ENCODE peak calls at places on chromosomes 16 and 17, in five cellular contexts. V, P, H, I and R are unnamed samples.

GRCh38 chr17:68515238-68515637 is 3.0 kb downstream of the PRKAR1A start:
- DNase-seq in P (no peak), H (no peak), V (no peak), I (no peak), R (no peak)

GRCh38 chr17:2883544-2884203 is 87.4 kb downstream of the RAP1GAP2 start:
- DNase-seq in V (no peak), I (peak), H (no peak), P (peak), R (no peak)

GRCh38 chr16:3057181-3058166 is 8.0 kb upstream of the IL32 start:
- DNase-seq in V (no peak), I (no peak), P (no peak), H (no peak), R (no peak)

GRCh38 chr16:86321491-86321890 is 188.8 kb upstream of the FOXF1 start:
- DNase-seq in I (no peak), V (no peak), H (no peak), P (no peak), R (no peak)

GRCh38 chr17:66638707-66639479 is 196.0 kb upstream of the CACNG5 start:
- DNase-seq in H (no peak), P (no peak), I (no peak), V (no peak), R (no peak)

GRCh38 chr17:44004077-44004760 is at the start of gene NAGS:
- DNase-seq in P (no peak), V (no peak), I (no peak), H (no peak), R (peak)

GRCh38 chr17:27396941-27397340 is 59.3 kb upstream of the KSR1 start:
- DNase-seq in H (no peak), P (peak), I (peak), V (no peak), R (no peak)

GRCh38 chr16:69143116-69143515 is 10.7 kb downstream of the UTP4 start:
- DNase-seq in I (peak), V (no peak), P (no peak), H (no peak), R (no peak)

GRCh38 chr16:79543219-79543618 is 57.3 kb downstream of the MAF start:
- DNase-seq in I (no peak), P (no peak), V (no peak), H (no peak), R (no peak)

GRCh38 chr17:13665872-13666635 is 64.3 kb upstream of the HS3ST3A1 start:
- DNase-seq in V (no peak), H (no peak), P (no peak), I (no peak), R (no peak)

GRCh38 chr17:51365090-51365489 is 104.7 kb downstream of the UTP18 start:
- DNase-seq in V (no peak), H (no peak), P (no peak), I (no peak), R (no peak)

GRCh38 chr17:56835259-56835575 is 1.3 kb downstream of the DGKE start:
- DNase-seq in I (no peak), V (no peak), H (no peak), P (peak), R (no peak)

GRCh38 chr17:19424934-19425868 is 14.2 kb downstream of the RNF112 start:
- DNase-seq in P (peak), V (no peak), I (no peak), H (no peak), R (no peak)

GRCh38 chr17:17853811-17854527 is 17.2 kb upstream of the SREBF1 start:
- DNase-seq in H (no peak), I (no peak), P (no peak), V (no peak), R (no peak)

GRCh38 chr16:88923926-88924833 is 52.8 kb downstream of the CBFA2T3 start:
- DNase-seq in I (peak), P (no peak), V (no peak), H (no peak), R (peak)

GRCh38 chr16:15876503-15876902 is 11.9 kb downstream of the CEP20 start:
- DNase-seq in I (no peak), V (no peak), H (no peak), P (no peak), R (no peak)

GRCh38 chr17:69300222-69300621 is 26.7 kb downstream of the ABCA5 start:
- DNase-seq in P (no peak), I (no peak), V (no peak), H (no peak), R (no peak)

GRCh38 chr17:14557482-14557881 is 256.6 kb downstream of the HS3ST3B1 start:
- DNase-seq in I (no peak), V (no peak), H (no peak), P (no peak), R (no peak)

GRCh38 chr16:27736431-27736830 is 186.5 kb downstream of the KATNIP start:
- DNase-seq in H (no peak), P (no peak), V (no peak), I (no peak), R (no peak)

GRCh38 chr16:58000706-58001676 is at the start of gene USB1:
- DNase-seq in V (peak), H (peak), I (peak), P (peak), R (peak)
- H2BK120ac ChIP-seq in V (peak), H (no peak), I (peak), P (peak), R (no peak)

GRCh38 chr17:40442392-40443195 is 656 bp upstream of the IGFBP4 start:
- DNase-seq in I (peak), H (no peak), P (peak), V (no peak), R (peak)

GRCh38 chr17:40445769-40446468 is 2.7 kb downstream of the IGFBP4 start:
- DNase-seq in I (peak), V (no peak), P (peak), H (no peak), R (no peak)

GRCh38 chr17:40443988-40444899 is 994 bp downstream of the IGFBP4 start:
- DNase-seq in V (no peak), H (no peak), I (peak), P (peak), R (no peak)

GRCh38 chr17:40440166-40440565 is 3.1 kb upstream of the IGFBP4 start:
- DNase-seq in I (no peak), V (no peak), H (no peak), P (no peak), R (no peak)

DNA sequence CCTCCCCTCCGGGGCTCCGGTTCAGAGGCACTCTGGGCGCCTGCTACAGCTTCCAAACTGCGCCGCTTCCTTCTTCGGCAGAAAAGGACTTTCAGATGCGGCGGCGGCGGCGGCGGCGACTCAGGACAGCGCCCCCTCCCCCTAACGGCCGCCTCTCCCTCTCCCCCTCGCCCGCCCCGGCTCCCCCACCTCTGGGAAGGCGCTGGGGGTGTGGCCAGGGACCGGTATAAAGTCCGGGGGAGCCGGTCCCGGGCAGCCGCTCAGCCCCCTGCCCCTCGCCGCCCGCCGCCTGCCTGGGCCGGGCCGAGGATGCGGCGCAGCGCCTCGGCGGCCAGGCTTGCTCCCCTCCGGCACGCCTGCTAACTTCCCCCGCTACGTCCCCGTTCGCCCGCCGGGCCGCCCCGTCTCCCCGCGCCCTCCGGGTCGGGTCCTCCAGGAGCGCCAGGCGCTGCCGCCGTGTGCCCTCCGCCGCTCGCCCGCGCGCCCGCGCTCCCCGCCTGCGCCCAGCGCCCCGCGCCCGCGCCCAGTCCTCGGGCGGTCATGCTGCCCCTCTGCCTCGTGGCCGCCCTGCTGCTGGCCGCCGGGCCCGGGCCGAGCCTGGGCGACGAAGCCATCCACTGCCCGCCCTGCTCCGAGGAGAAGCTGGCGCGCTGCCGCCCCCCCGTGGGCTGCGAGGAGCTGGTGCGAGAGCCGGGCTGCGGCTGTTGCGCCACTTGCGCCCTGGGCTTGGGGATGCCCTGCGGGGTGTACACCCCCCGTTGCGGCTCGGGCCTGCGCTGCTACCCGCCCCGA is at the start of gene IGFBP4:
- DNase-seq in P (peak), I (peak), H (no peak), V (peak), R (peak)
- H2BK120ac ChIP-seq in P (peak), I (peak), H (peak), V (peak), R (no peak)

GRCh38 chr16:20388854-20389253 is 15.7 kb downstream of the PDILT start:
- DNase-seq in H (no peak), V (no peak), P (no peak), I (no peak), R (no peak)

GRCh38 chr16:20393801-20394637 is 10.5 kb downstream of the PDILT start:
- DNase-seq in P (no peak), V (no peak), I (no peak), H (no peak), R (no peak)

GRCh38 chr16:20387978-20388377 is 16.6 kb downstream of the PDILT start:
- DNase-seq in V (no peak), H (no peak), I (no peak), P (no peak), R (no peak)

GRCh38 chr16:20385844-20386832 is 18.4 kb downstream of the PDILT start:
- DNase-seq in V (peak), I (peak), H (peak), P (peak), R (peak)

DNA sequence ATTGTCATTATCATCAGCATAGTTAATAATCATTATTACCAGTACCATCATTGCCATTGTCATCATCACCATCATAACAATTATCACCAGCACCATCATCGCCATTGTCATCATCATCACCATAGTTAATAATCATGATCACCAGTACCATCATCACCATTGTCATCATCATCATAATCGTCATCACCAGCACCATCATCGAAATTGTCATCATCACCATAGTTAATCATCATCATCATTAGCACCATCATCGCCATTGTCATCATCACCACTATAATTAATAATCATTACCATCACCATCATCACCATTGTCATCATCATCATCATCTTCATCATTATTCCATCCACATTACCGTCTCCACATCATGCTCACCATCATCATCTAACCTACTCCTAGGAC is 13.5 kb downstream of the PDILT start:
- DNase-seq in I (no peak), H (no peak), P (no peak), V (no peak), R (no peak)
- H2BK120ac ChIP-seq in I (no peak), H (no peak), P (no peak), V (no peak), R (no peak)

GRCh38 chr16:87823146-87823929 is 46.0 kb downstream of the SLC7A5 start:
- DNase-seq in V (no peak), H (no peak), I (no peak), P (no peak), R (no peak)
- H2BK120ac ChIP-seq in V (peak), H (no peak), I (no peak), P (no peak), R (no peak)

GRCh38 chr16:19393226-19394074 is 24.2 kb upstream of the TMC5 start:
- DNase-seq in H (no peak), P (peak), I (peak), V (peak), R (no peak)
- H2BK120ac ChIP-seq in H (no peak), P (no peak), I (peak), V (no peak), R (no peak)

GRCh38 chr17:62807812-62808575 is at the start of gene MARCHF10:
- DNase-seq in I (no peak), V (peak), H (no peak), P (no peak), R (peak)

GRCh38 chr17:62804822-62805221 is 3.3 kb downstream of the MARCHF10 start:
- DNase-seq in I (peak), P (peak), H (no peak), V (no peak), R (no peak)

GRCh38 chr17:62805234-62805633 is 2.9 kb downstream of the MARCHF10 start:
- DNase-seq in H (no peak), V (no peak), P (peak), I (no peak), R (no peak)

GRCh38 chr17:62808576-62808970 is 459 bp upstream of the MARCHF10 start:
- DNase-seq in P (no peak), I (no peak), H (no peak), V (no peak), R (no peak)

GRCh38 chr17:62809656-62810055 is 1.5 kb upstream of the MARCHF10 start:
- DNase-seq in I (no peak), H (no peak), P (peak), V (no peak), R (no peak)
- H2BK120ac ChIP-seq in I (no peak), H (no peak), P (peak), V (no peak), R (no peak)